ENCODE peak calls at places on chromosomes 1 and 21, in four cellular contexts. S, H, R and Q are unnamed samples.

GRCh38 chr1:29985376-29985945 is 737.9 kb downstream of the MATN1 start:
- DNase-seq in S (no peak), H (no peak), R (no peak), Q (peak)

GRCh38 chr1:198173832-198174231 is 17.0 kb downstream of the NEK7 start:
- DNase-seq in S (no peak), H (no peak), R (no peak), Q (no peak)

GRCh38 chr21:15730484-15731242 is 881 bp downstream of the USP25 start:
- DNase-seq in S (no peak), H (no peak), R (no peak), Q (peak)

GRCh38 chr1:226882631-226883409 is 12.4 kb downstream of the PSEN2 start:
- DNase-seq in S (peak), H (no peak), R (no peak), Q (no peak)

GRCh38 chr21:43957128-43957571 is 55.0 kb upstream of the TRAPPC10 start:
- DNase-seq in S (no peak), H (no peak), R (no peak), Q (no peak)

GRCh38 chr1:225519166-225519863 is 91.5 kb upstream of the LBR start:
- DNase-seq in S (no peak), H (no peak), R (no peak), Q (no peak)

GRCh38 chr1:108075055-108075454 is 110.1 kb upstream of the VAV3 start:
- DNase-seq in S (no peak), H (no peak), R (no peak), Q (no peak)

GRCh38 chr1:86616433-86616832 is 69.6 kb downstream of the CLCA4 start:
- DNase-seq in S (no peak), H (no peak), R (no peak), Q (no peak)

GRCh38 chr1:107358611-107359342 is 217.9 kb downstream of the NTNG1 start:
- DNase-seq in S (no peak), H (no peak), R (no peak), Q (no peak)

GRCh38 chr1:115411388-115412063 is 73.5 kb upstream of the NGF start:
- DNase-seq in S (no peak), H (no peak), R (no peak), Q (no peak)

GRCh38 chr1:237878406-237878805 is 12.3 kb downstream of the ZP4 start:
- DNase-seq in S (no peak), H (no peak), R (no peak), Q (no peak)

GRCh38 chr1:24805534-24806301 is 60.5 kb downstream of the CLIC4 start:
- DNase-seq in S (no peak), H (no peak), R (no peak), Q (no peak)

GRCh38 chr1:201561195-201561564 is 22.3 kb downstream of the NAV1 start:
- DNase-seq in S (no peak), H (no peak), R (no peak), Q (no peak)

GRCh38 chr1:37473431-37474050 is 839 bp upstream of the ZC3H12A start:
- DNase-seq in S (peak), H (peak), R (no peak), Q (no peak)

GRCh38 chr1:25900209-25900608 is 6.0 kb downstream of the STMN1 start:
- DNase-seq in S (no peak), H (no peak), R (no peak), Q (no peak)

GRCh38 chr1:62228883-62229187 is 34.2 kb downstream of the L1TD1 start:
- DNase-seq in S (no peak), H (no peak), R (no peak), Q (no peak)

GRCh38 chr1:55287732-55288131 is 72.6 kb upstream of the USP24 start:
- DNase-seq in S (no peak), H (no peak), R (no peak), Q (no peak)

GRCh38 chr1:220631238-220631842 is 58.8 kb upstream of the C1orf115 start:
- DNase-seq in S (no peak), H (no peak), R (no peak), Q (no peak)

GRCh38 chr1:1796466-1796865 is 18.2 kb upstream of the NADK start:
- DNase-seq in S (no peak), H (no peak), R (no peak), Q (no peak)